ENCODE peak calls at places on chromosomes 12 and 14, in seven cellular contexts. Q, G, O, U, T, Z and H are unnamed samples.

GRCh38 chr12:44972746-44973421 is 78.0 kb downstream of the DBX2 start:
- DNase-seq in Q (peak; percentile 32), G (no peak), O (peak; percentile 30), U (no peak), T (peak; percentile 3), Z (no peak), H (no peak)

GRCh38 chr14:91866061-91866460 is 1.3 kb downstream of the TC2N start:
- DNase-seq in Q (no peak), G (no peak), O (no peak), U (no peak), T (peak; percentile 68), Z (no peak), H (no peak)

GRCh38 chr14:90842726-90843125 is 26.5 kb upstream of the TTC7B start:
- DNase-seq in Q (no peak), G (no peak), O (no peak), U (no peak), T (no peak), Z (no peak), H (no peak)

GRCh38 chr12:65965358-65965757 is 141.1 kb downstream of the HMGA2 start:
- DNase-seq in Q (no peak), G (no peak), O (no peak), U (no peak), T (no peak), Z (no peak), H (no peak)

GRCh38 chr12:25855716-25856115 is 102.8 kb upstream of the RASSF8 start:
- DNase-seq in Q (no peak), G (no peak), O (no peak), U (no peak), T (no peak), Z (no peak), H (peak; percentile 6)

GRCh38 chr12:130715150-130715995 is 726 bp downstream of the RIMBP2 start:
- DNase-seq in Q (no peak), G (no peak), O (no peak), U (no peak), T (no peak), Z (no peak), H (no peak)

GRCh38 chr12:46264057-46264456 is 4.8 kb downstream of the SLC38A1 start:
- DNase-seq in Q (no peak), G (no peak), O (no peak), U (no peak), T (no peak), Z (no peak), H (no peak)

GRCh38 chr12:1993871-1994371 is 10.3 kb downstream of the DCP1B start:
- DNase-seq in Q (no peak), G (no peak), O (no peak), U (no peak), T (no peak), Z (no peak), H (no peak)

GRCh38 chr14:68426661-68427549 is 366.0 kb downstream of the ZFP36L1 start:
- DNase-seq in Q (no peak), G (no peak), O (no peak), U (no peak), T (peak; percentile 15), Z (no peak), H (no peak)

GRCh38 chr14:70832536-70833305 is 23.4 kb upstream of the MAP3K9 start:
- DNase-seq in Q (no peak), G (no peak), O (no peak), U (no peak), T (no peak), Z (no peak), H (no peak)

GRCh38 chr12:52054231-52054837 is 3.1 kb downstream of the NR4A1 start:
- DNase-seq in Q (no peak), G (no peak), O (no peak), U (peak; percentile 64), T (no peak), Z (no peak), H (no peak)

GRCh38 chr14:30656190-30656632 is 34.1 kb downstream of the SCFD1 start:
- DNase-seq in Q (no peak), G (peak; percentile 1), O (peak; percentile 37), U (peak; percentile 24), T (peak; percentile 28), Z (peak; percentile 12), H (peak; percentile 54)

GRCh38 chr14:30002859-30003258 is 75.2 kb upstream of the PRKD1 start:
- DNase-seq in Q (no peak), G (no peak), O (no peak), U (no peak), T (no peak), Z (no peak), H (no peak)

GRCh38 chr12:59937148-59937547 is 341.3 kb downstream of the SLC16A7 start:
- DNase-seq in Q (no peak), G (no peak), O (no peak), U (no peak), T (no peak), Z (no peak), H (no peak)

GRCh38 chr12:76556373-76556772 is 3.2 kb downstream of the OSBPL8 start:
- DNase-seq in Q (no peak), G (no peak), O (no peak), U (no peak), T (no peak), Z (no peak), H (no peak)

GRCh38 chr14:52112336-52113018 is 43.6 kb upstream of the NID2 start:
- DNase-seq in Q (no peak), G (no peak), O (no peak), U (no peak), T (no peak), Z (no peak), H (no peak)

GRCh38 chr12:90628213-90628612 is 326.8 kb downstream of the CCER1 start:
- DNase-seq in Q (no peak), G (no peak), O (no peak), U (no peak), T (no peak), Z (no peak), H (no peak)